ENCODE peak calls at places on chromosomes 13 and 19, in four cellular contexts. D is Peyer's patch, S is upper lobe of left lung, K is stomach. X is an unnamed sample.

GRCh38 chr13:90493667-90494066 is 853.8 kb upstream of the MIR17HG start:
- DNase-seq in S (no peak), D (no peak), K (no peak), X (no peak)

GRCh38 chr19:19742773-19743172 is 9.9 kb upstream of the ZNF14 start:
- DNase-seq in D (no peak), K (no peak), S (no peak), X (no peak)

GRCh38 chr13:102286326-102286725 is 115.5 kb downstream of the FGF14 start:
- DNase-seq in S (no peak), D (no peak), K (no peak), X (no peak)

GRCh38 chr13:84844473-84844872 is 954.7 kb downstream of the SLITRK6 start:
- DNase-seq in D (no peak), S (no peak), K (no peak), X (no peak)

GRCh38 chr19:37309834-37310575 is 60.9 kb upstream of the ZNF527 start:
- DNase-seq in S (no peak), K (no peak), D (no peak), X (no peak)

GRCh38 chr19:18437481-18438330 is at the start of gene ISYNA1:
- DNase-seq in K (peak; percentile 62), S (no peak), D (peak; percentile 68), X (no peak)

GRCh38 chr13:50267917-50268316 is 252.7 kb downstream of the KCNRG start:
- DNase-seq in S (peak; percentile 35), K (peak; percentile 64), D (no peak), X (no peak)

GRCh38 chr13:106597190-106597589 is 29.3 kb upstream of the ARGLU1 start:
- DNase-seq in S (no peak), K (no peak), D (no peak), X (no peak)

GRCh38 chr19:661427-662196 is 1.4 kb downstream of the RNF126 start:
- DNase-seq in D (peak; percentile 79), K (peak; percentile 60), S (peak; percentile 51), X (peak; percentile 41)

GRCh38 chr13:44710576-44710975 is 134.4 kb upstream of the TSC22D1 start:
- DNase-seq in D (no peak), K (no peak), S (no peak), X (no peak)

GRCh38 chr19:6273701-6274601 is 5.8 kb downstream of the MLLT1 start:
- DNase-seq in S (peak; percentile 93), K (peak; percentile 83), D (peak; percentile 28), X (no peak)

GRCh38 chr19:2273356-2274184 is 8.4 kb downstream of the PEAK3 start:
- DNase-seq in K (peak; percentile 83), S (peak; percentile 78), D (peak; percentile 87), X (peak; percentile 66)

GRCh38 chr19:6213696-6214585 is 65.8 kb downstream of the MLLT1 start:
- DNase-seq in K (no peak), D (no peak), S (no peak), X (no peak)

GRCh38 chr13:33409673-33410072 is 124.1 kb upstream of the STARD13 start:
- DNase-seq in D (no peak), K (no peak), S (no peak), X (no peak)

GRCh38 chr13:91135376-91135775 is 212.1 kb upstream of the MIR17HG start:
- DNase-seq in S (no peak), K (no peak), D (no peak), X (no peak)

GRCh38 chr19:36041831-36042230 is 9.2 kb upstream of the CLIP3 start:
- DNase-seq in S (no peak), D (no peak), K (no peak), X (no peak)

GRCh38 chr13:31765441-31765840 is 26.1 kb downstream of the RXFP2 start:
- DNase-seq in K (no peak), D (no peak), S (no peak), X (no peak)

GRCh38 chr19:40523322-40524047 is 53.2 kb upstream of the SHKBP1 start:
- DNase-seq in S (peak; percentile 63), K (peak; percentile 80), D (peak; percentile 26), X (no peak)

GRCh38 chr19:10871711-10872550 is 578 bp downstream of the CARM1 start:
- DNase-seq in K (peak; percentile 41), S (peak; percentile 31), D (no peak), X (no peak)

GRCh38 chr19:57016491-57016890 is 103.3 kb upstream of the USP29 start:
- DNase-seq in S (no peak), K (no peak), D (no peak), X (no peak)

DNA sequence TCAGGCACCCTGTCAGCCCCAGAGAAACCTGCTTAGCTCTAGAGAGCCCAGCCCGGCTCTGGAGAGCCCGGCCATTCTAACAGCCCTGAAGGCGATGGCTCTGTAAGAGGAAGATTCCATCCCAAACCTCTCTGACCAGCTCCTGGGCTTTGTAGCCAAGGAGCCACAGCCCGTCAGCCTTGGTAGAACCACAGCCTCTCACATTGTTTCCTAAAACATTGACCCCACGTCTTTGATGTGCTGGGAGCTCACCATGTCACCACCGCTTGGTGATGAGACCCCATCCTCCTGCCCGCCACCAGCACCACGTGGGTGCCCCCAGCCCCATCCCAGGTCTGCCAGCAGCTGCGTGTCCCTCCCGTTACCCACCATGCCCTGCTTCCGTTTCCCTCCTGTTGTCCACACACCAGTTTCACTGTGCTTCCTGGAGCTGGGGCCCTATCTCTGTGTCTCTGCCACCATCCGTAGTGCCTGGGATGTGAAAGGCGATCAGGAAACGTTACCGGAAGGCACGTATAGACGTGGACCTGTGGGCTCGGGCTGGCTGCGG is 94.2 kb upstream of the MCF2L start:
- DNase-seq in S (no peak), K (no peak), D (no peak), X (no peak)
- TF ChIP-seq CTCF in S (no peak), K (no peak), D (no peak), X (no peak)

GRCh38 chr13:110682746-110683145 is 23.2 kb downstream of the CARS2 start:
- DNase-seq in S (no peak), D (no peak), K (no peak), X (no peak)
- H3K9me3 ChIP-seq in S (no peaks in the 10 kb centered on the region), D (no peaks in the 10 kb centered on the region), K (no peaks in the 10 kb centered on the region), X (no peaks in the 10 kb centered on the region)

DNA sequence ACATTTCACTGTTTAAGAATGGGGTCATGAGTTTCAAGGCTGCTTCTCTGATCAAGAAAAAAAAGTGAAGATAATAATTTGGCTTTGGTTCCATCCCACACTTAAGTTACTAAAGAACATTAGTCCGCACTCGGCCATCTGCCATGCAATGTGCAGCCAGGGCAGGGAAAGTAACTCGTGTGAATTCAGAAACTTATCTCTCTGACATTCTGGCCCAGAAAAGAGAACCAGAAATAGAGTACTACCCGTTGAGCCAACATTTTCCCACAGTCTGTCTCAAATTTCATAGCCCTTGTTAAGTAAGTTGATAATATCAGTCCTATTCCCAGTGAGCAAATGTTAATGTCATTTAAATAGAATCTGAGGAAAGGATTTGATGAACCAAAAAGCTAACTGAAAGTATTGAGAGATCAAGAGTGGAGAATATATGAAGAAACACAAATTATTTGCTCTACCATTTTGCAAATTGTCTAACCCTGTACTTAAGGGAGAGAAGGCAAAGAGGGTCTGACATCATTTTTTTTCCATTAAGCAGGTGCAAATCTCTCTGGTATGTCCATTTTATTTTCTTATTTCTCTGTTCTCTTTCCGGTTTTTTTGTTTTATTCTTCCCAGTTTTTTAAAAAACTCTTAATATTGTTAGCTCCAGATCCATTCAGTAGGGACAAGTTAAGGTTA is 156.3 kb downstream of the NDFIP2 start:
- DNase-seq in K (peak; percentile 38), D (no peak), S (no peak), X (no peak)
- H3K27ac ChIP-seq in K (no peak overlapping the region), D (no peak overlapping the region), S (no peak overlapping the region), X (no peak overlapping the region)

GRCh38 chr19:48090281-48090802 is 20.3 kb downstream of the PLA2G4C start:
- DNase-seq in S (no peak), K (no peak), D (no peak), X (no peak)

GRCh38 chr19:48085077-48085476 is 25.5 kb downstream of the PLA2G4C start:
- DNase-seq in D (no peak), K (no peak), S (no peak), X (no peak)

DNA sequence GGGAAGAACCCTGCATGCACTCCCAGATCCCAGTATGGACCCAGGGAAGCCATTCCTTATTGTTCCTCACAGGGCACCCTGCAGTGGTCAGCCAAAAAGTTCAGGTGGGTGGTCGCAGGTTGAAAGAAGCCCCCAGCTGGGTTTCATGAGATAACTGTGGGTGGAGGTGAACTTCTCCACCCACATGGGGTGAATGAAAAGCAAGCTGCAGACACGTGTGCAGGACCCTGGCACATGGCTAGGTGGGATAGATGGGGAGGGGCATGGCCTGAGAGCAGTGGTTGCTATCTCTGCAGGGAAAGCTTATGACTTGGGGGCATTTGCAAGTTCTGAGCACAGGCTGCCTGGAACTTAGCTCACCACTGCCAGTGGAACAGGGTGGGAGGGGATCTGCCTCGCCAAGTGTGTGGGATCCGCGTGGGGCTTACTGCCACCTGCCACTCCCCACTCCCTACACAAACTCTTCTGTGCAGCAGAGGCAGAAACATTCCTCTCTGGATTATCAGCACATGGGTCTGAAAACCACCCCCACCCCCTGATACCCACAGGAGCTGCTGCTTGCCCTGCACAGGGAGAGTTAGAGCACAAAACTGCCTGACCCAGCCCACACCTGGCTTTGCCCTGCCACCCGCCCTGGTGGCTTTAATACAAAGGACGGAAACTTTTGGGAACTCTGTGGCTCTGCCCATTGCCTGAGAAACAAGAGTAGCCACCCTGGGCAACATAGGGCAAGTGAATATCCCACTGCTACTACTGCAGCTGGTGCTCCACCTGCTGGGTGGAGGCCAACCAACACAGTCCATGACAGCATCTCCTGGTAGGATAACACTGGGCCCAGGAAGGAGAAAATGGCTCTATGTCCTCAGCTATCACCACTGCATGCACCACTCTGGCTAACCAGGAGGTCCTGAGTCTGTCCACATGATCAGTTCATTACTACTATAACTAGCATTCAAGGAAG is 24.4 kb downstream of the PLA2G4C start:
- DNase-seq in K (no peak), S (no peak), D (no peak), X (no peak)
- TF ChIP-seq CTCF in K (no peak), S (no peak), D (no peak), X (no peak)

DNA sequence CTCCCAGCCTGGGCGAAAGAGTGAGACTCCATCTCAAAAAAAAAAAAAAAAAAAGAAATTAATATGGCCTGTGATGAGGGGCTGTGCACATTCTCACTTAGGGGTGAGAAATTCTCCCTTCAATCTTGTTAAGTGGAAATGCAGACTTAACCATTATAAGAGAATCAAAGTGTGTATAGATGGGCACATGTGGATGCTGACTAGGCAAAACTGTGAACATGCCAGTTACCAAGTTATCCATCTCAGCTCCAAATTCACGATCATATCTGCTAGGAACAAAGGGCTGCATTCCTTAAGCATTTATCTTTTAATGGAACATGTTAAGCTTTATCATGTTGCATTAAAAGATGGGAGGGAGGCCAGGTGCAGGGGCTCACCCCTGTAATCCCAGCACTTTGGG is 4.3 kb downstream of the ZNF560 start:
- DNase-seq in K (no peak), D (no peak), S (no peak), X (no peak)
- H3K9me3 ChIP-seq in K (peaks cover 83% of the 10 kb centered on the region), D (no peaks in the 10 kb centered on the region), S (peaks cover 15% of the 10 kb centered on the region), X (peaks cover 35% of the 10 kb centered on the region)

GRCh38 chr13:52393572-52394357 is 12.2 kb downstream of the THSD1 start:
- DNase-seq in S (no peak), D (no peak), K (no peak), X (no peak)
- H3K27ac ChIP-seq in S (no peak overlapping the region), D (no peak overlapping the region), K (no peak overlapping the region), X (no peak overlapping the region)

X was measured in CD4-positive, alpha-beta T cell.